ENCODE peak calls at places on chromosomes 5 and 9, in four cellular contexts. One of them, this sample, is unnamed.

GRCh38 chr5:32504923-32505596 is 60.5 kb upstream of the ZFR start:
- DNase-seq in T follicular helper cell: no peak
- DNase-seq in T47D: no peak
- DNase-seq in stimulated activated CD4-positive, alpha-beta T cell treated with anti-CD3 and anti-CD28 coated beads, Interleukin-1b, Interleukin-23, amount 100 ng/mL, for 4 hours: no peak
- DNase-seq in this sample: no peak

GRCh38 chr5:116465411-116465810 is 109.2 kb downstream of the SEMA6A start:
- DNase-seq in T follicular helper cell: no peak
- DNase-seq in T47D: no peak
- DNase-seq in stimulated activated CD4-positive, alpha-beta T cell treated with anti-CD3 and anti-CD28 coated beads, Interleukin-1b, Interleukin-23, amount 100 ng/mL, for 4 hours: no peak
- DNase-seq in this sample: no peak

GRCh38 chr9:19373527-19373926 is 6.5 kb downstream of the RPS6 start:
- DNase-seq in T follicular helper cell: no peak
- DNase-seq in T47D: no peak
- DNase-seq in stimulated activated CD4-positive, alpha-beta T cell treated with anti-CD3 and anti-CD28 coated beads, Interleukin-1b, Interleukin-23, amount 100 ng/mL, for 4 hours: no peak
- DNase-seq in this sample: no peak

GRCh38 chr5:40166757-40167156 is 513.0 kb upstream of the PTGER4 start:
- DNase-seq in T follicular helper cell: no peak
- DNase-seq in T47D: no peak
- DNase-seq in stimulated activated CD4-positive, alpha-beta T cell treated with anti-CD3 and anti-CD28 coated beads, Interleukin-1b, Interleukin-23, amount 100 ng/mL, for 4 hours: no peak
- DNase-seq in this sample: no peak

GRCh38 chr5:134086943-134087305 is 27.6 kb upstream of the TCF7 start:
- DNase-seq in T follicular helper cell: peak
- DNase-seq in T47D: no peak
- DNase-seq in stimulated activated CD4-positive, alpha-beta T cell treated with anti-CD3 and anti-CD28 coated beads, Interleukin-1b, Interleukin-23, amount 100 ng/mL, for 4 hours: peak
- DNase-seq in this sample: no peak

GRCh38 chr5:142295084-142295758 is 29.6 kb downstream of the SPRY4 start:
- DNase-seq in T follicular helper cell: no peak
- DNase-seq in T47D: no peak
- DNase-seq in stimulated activated CD4-positive, alpha-beta T cell treated with anti-CD3 and anti-CD28 coated beads, Interleukin-1b, Interleukin-23, amount 100 ng/mL, for 4 hours: no peak
- DNase-seq in this sample: no peak

GRCh38 chr5:142869883-142870282 is 99.7 kb downstream of the ARHGAP26 start:
- DNase-seq in T follicular helper cell: no peak
- DNase-seq in T47D: no peak
- DNase-seq in stimulated activated CD4-positive, alpha-beta T cell treated with anti-CD3 and anti-CD28 coated beads, Interleukin-1b, Interleukin-23, amount 100 ng/mL, for 4 hours: no peak
- DNase-seq in this sample: no peak

GRCh38 chr5:173498871-173499470 is 117.5 kb downstream of the BOD1 start:
- DNase-seq in T follicular helper cell: no peak
- DNase-seq in T47D: no peak
- DNase-seq in stimulated activated CD4-positive, alpha-beta T cell treated with anti-CD3 and anti-CD28 coated beads, Interleukin-1b, Interleukin-23, amount 100 ng/mL, for 4 hours: no peak
- DNase-seq in this sample: no peak

GRCh38 chr9:128201441-128202369 is 1.5 kb upstream of the DNM1 start:
- DNase-seq in T follicular helper cell: no peak
- DNase-seq in T47D: no peak
- DNase-seq in stimulated activated CD4-positive, alpha-beta T cell treated with anti-CD3 and anti-CD28 coated beads, Interleukin-1b, Interleukin-23, amount 100 ng/mL, for 4 hours: no peak
- DNase-seq in this sample: no peak

GRCh38 chr5:159781626-159782157 is 134.6 kb upstream of the ADRA1B start:
- DNase-seq in T follicular helper cell: no peak
- DNase-seq in T47D: no peak
- DNase-seq in stimulated activated CD4-positive, alpha-beta T cell treated with anti-CD3 and anti-CD28 coated beads, Interleukin-1b, Interleukin-23, amount 100 ng/mL, for 4 hours: no peak
- DNase-seq in this sample: no peak

GRCh38 chr5:56202483-56202882 is 30.6 kb downstream of the ANKRD55 start:
- DNase-seq in T follicular helper cell: no peak
- DNase-seq in T47D: no peak
- DNase-seq in stimulated activated CD4-positive, alpha-beta T cell treated with anti-CD3 and anti-CD28 coated beads, Interleukin-1b, Interleukin-23, amount 100 ng/mL, for 4 hours: no peak
- DNase-seq in this sample: no peak

GRCh38 chr5:33850100-33850594 is 41.6 kb downstream of the ADAMTS12 start:
- DNase-seq in T follicular helper cell: no peak
- DNase-seq in T47D: no peak
- DNase-seq in stimulated activated CD4-positive, alpha-beta T cell treated with anti-CD3 and anti-CD28 coated beads, Interleukin-1b, Interleukin-23, amount 100 ng/mL, for 4 hours: no peak
- DNase-seq in this sample: peak

GRCh38 chr9:70672136-70672535 is 257.7 kb upstream of the KLF9 start:
- DNase-seq in T follicular helper cell: no peak
- DNase-seq in T47D: no peak
- DNase-seq in stimulated activated CD4-positive, alpha-beta T cell treated with anti-CD3 and anti-CD28 coated beads, Interleukin-1b, Interleukin-23, amount 100 ng/mL, for 4 hours: no peak
- DNase-seq in this sample: no peak

GRCh38 chr5:6261668-6262067 is 116.7 kb downstream of the MED10 start:
- DNase-seq in T follicular helper cell: no peak
- DNase-seq in T47D: no peak
- DNase-seq in stimulated activated CD4-positive, alpha-beta T cell treated with anti-CD3 and anti-CD28 coated beads, Interleukin-1b, Interleukin-23, amount 100 ng/mL, for 4 hours: no peak
- DNase-seq in this sample: no peak

GRCh38 chr5:172351240-172351778 is 67.7 kb upstream of the UBTD2 start:
- DNase-seq in T follicular helper cell: no peak
- DNase-seq in T47D: no peak
- DNase-seq in stimulated activated CD4-positive, alpha-beta T cell treated with anti-CD3 and anti-CD28 coated beads, Interleukin-1b, Interleukin-23, amount 100 ng/mL, for 4 hours: no peak
- DNase-seq in this sample: no peak

GRCh38 chr5:147483961-147484707 is 25.7 kb downstream of the DPYSL3 start:
- DNase-seq in T follicular helper cell: no peak
- DNase-seq in T47D: no peak
- DNase-seq in stimulated activated CD4-positive, alpha-beta T cell treated with anti-CD3 and anti-CD28 coated beads, Interleukin-1b, Interleukin-23, amount 100 ng/mL, for 4 hours: no peak
- DNase-seq in this sample: no peak

This sample was measured in GM12865.